ENCODE peak calls at places on chromosomes 3 and 15, in seven cellular contexts. T is BJ; E is foreskin fibroblast; O is GM13976; A is left lung; I is stimulated activated CD4-positive, alpha-beta T cell treated with anti-CD3 and anti-CD28 coated beads, Interleukin-1b, Interleukin-23, amount 100 ng/mL, for 24 hours; N is ELF-1. D is an unnamed sample.

GRCh38 chr15:57343018-57343417 is 33.3 kb upstream of the CGNL1 start:
- DNase-seq in I (no peak), N (no peak), A (no peak), E (no peak), T (no peak), O (no peak), D (no peak)

GRCh38 chr3:182597621-182598041 is 195.7 kb upstream of the ATP11B start:
- DNase-seq in A (no peak), O (no peak), E (no peak), N (peak), T (no peak), I (no peak), D (peak)

GRCh38 chr3:21216598-21216997 is 534.4 kb downstream of the ZNF385D start:
- DNase-seq in E (peak), A (no peak), N (no peak), I (no peak), O (no peak), T (no peak), D (no peak)

GRCh38 chr3:58492385-58492970 is 582 bp downstream of the KCTD6 start:
- DNase-seq in N (peak), O (peak), E (no peak), I (no peak), A (no peak), T (no peak), D (peak)

GRCh38 chr3:100260081-100260684 is 609 bp upstream of the TBC1D23 start:
- DNase-seq in N (peak), T (no peak), I (no peak), O (no peak), E (no peak), A (peak), D (no peak)

GRCh38 chr3:99859855-99860254 is 42.2 kb downstream of the CMSS1 start:
- DNase-seq in O (no peak), T (peak), I (no peak), E (peak), N (no peak), A (no peak), D (peak)

GRCh38 chr3:197792019-197792647 is 1.1 kb downstream of the LRCH3 start:
- DNase-seq in T (no peak), O (no peak), E (no peak), N (peak), I (peak), A (no peak), D (peak)

GRCh38 chr15:90619939-90620338 is 90.2 kb downstream of the CRTC3 start:
- DNase-seq in A (no peak), I (no peak), T (no peak), O (no peak), E (no peak), N (no peak), D (no peak)

GRCh38 chr3:168998792-168999191 is 664.7 kb downstream of the MECOM start:
- DNase-seq in T (no peak), N (no peak), O (no peak), I (no peak), E (no peak), A (no peak), D (no peak)

GRCh38 chr3:127547761-127548605 is 42.5 kb downstream of the TPRA1 start:
- DNase-seq in A (peak), I (peak), O (peak), T (no peak), N (peak), E (peak), D (peak)

GRCh38 chr15:80940331-80940730 is 49.3 kb downstream of the MESD start:
- DNase-seq in E (no peak), I (no peak), A (no peak), T (no peak), N (no peak), O (no peak), D (no peak)

GRCh38 chr3:139113231-139113749 is 68.6 kb upstream of the PRR23C start:
- DNase-seq in A (no peak), N (no peak), E (no peak), I (no peak), O (no peak), T (no peak), D (no peak)

GRCh38 chr3:129624347-129625070 is 18.0 kb upstream of the PLXND1 start:
- DNase-seq in O (peak), T (no peak), N (no peak), A (peak), I (no peak), E (no peak), D (no peak)

GRCh38 chr3:31455524-31455923 is 77.2 kb upstream of the STT3B start:
- DNase-seq in O (no peak), A (peak), T (no peak), N (no peak), E (no peak), I (no peak), D (no peak)

GRCh38 chr15:70196314-70197291 is 98.9 kb upstream of the TLE3 start:
- DNase-seq in A (no peak), I (peak), T (peak), E (no peak), O (peak), N (peak), D (peak)

D was measured in trophoblast cell.